ENCODE peak calls at places on chromosomes 11 and 22, in nine cellular contexts. M is dorsolateral prefrontal cortex; N is CD4-positive, alpha-beta T cell; R is coronary artery; Y is thyroid gland; G is Panc1; K is heart left ventricle; X is cardiac muscle cell; U is colonic mucosa. A is an unnamed sample.

GRCh38 chr11:79397252-79397651 is 43.6 kb downstream of the TENM4 start:
- DNase-seq in M (no peak), N (no peak), R (no peak), Y (no peak), G (no peak), K (no peak), X (no peak), U (no peak), A (no peak)

GRCh38 chr11:121352301-121352891 is 59.8 kb downstream of the SC5D start:
- DNase-seq in M (peak), N (no peak), R (no peak), Y (peak), G (no peak), K (no peak), X (no peak), U (no peak), A (peak)

GRCh38 chr11:102267602-102268001 is 49.7 kb upstream of the BIRC3 start:
- DNase-seq in M (no peak), N (no peak), R (no peak), Y (no peak), G (no peak), K (no peak), X (no peak), U (peak), A (no peak)

GRCh38 chr11:68370211-68371111 is 58.1 kb downstream of the LRP5 start:
- DNase-seq in M (no peak), N (no peak), R (peak), Y (peak), G (no peak), K (no peak), X (peak), U (no peak), A (no peak)

GRCh38 chr11:12884751-12885318 is 124.3 kb upstream of the RASSF10 start:
- DNase-seq in M (no peak), N (no peak), R (no peak), Y (no peak), G (no peak), K (no peak), X (no peak), U (no peak), A (no peak)

GRCh38 chr11:829116-829945 is 1.6 kb downstream of the CRACR2B start:
- DNase-seq in M (no peak), N (no peak), R (no peak), Y (no peak), G (no peak), K (peak), X (no peak), U (peak), A (no peak)

GRCh38 chr22:36613958-36614357 is 85.0 kb upstream of the EIF3D start:
- DNase-seq in M (no peak), N (no peak), R (no peak), Y (no peak), G (no peak), K (no peak), X (peak), U (no peak), A (no peak)

GRCh38 chr11:70823771-70824170 is 425.4 kb downstream of the CTTN start:
- DNase-seq in M (no peak), N (no peak), R (no peak), Y (no peak), G (no peak), K (no peak), X (no peak), U (no peak), A (no peak)

GRCh38 chr11:60899021-60899936 is 7.1 kb downstream of the PRPF19 start:
- DNase-seq in M (no peak), N (no peak), R (no peak), Y (peak), G (peak), K (no peak), X (peak), U (peak), A (no peak)

GRCh38 chr22:39960791-39961746 is 872 bp downstream of the TMA7B start:
- DNase-seq in M (no peak), N (no peak), R (no peak), Y (no peak), G (no peak), K (no peak), X (no peak), U (no peak), A (no peak)

GRCh38 chr11:9506489-9507343 is 45.9 kb downstream of the ZNF143 start:
- DNase-seq in M (peak), N (peak), R (no peak), Y (peak), G (peak), K (peak), X (peak), U (peak), A (peak)

GRCh38 chr11:16028406-16028805 is 327.9 kb downstream of the SOX6 start:
- DNase-seq in M (no peak), N (no peak), R (no peak), Y (no peak), G (no peak), K (no peak), X (no peak), U (no peak), A (no peak)
- H3K27ac ChIP-seq in M (no peak), N (no peak), R (no peak), Y (no peak), G (no peak), K (no peak), X (no peak), U (no peak), A (no peak)

GRCh38 chr11:87439981-87440760 is 402.4 kb downstream of the TMEM135 start:
- DNase-seq in M (no peak), N (no peak), R (no peak), Y (no peak), G (no peak), K (no peak), X (no peak), U (no peak), A (no peak)
- H3K27ac ChIP-seq in M (no peak), N (no peak), R (no peak), Y (no peak), G (no peak), K (no peak), X (no peak), U (no peak), A (no peak)

GRCh38 chr11:64844330-64845124 is at the start of gene CDC42BPG:
- DNase-seq in M (no peak), N (peak), R (no peak), Y (peak), G (no peak), K (peak), X (peak), U (peak), A (no peak)
- H3K27ac ChIP-seq in M (peak), N (peak), R (no peak), Y (no peak), G (peak), K (peak), X (no peak), U (peak), A (no peak)

GRCh38 chr22:17096095-17096494 is 11.3 kb downstream of the IL17RA start:
- DNase-seq in M (no peak), N (no peak), R (peak), Y (no peak), G (no peak), K (no peak), X (no peak), U (no peak), A (no peak)
- H3K27ac ChIP-seq in M (no peak), N (no peak), R (no peak), Y (no peak), G (no peak), K (no peak), X (no peak), U (no peak), A (no peak)

DNA sequence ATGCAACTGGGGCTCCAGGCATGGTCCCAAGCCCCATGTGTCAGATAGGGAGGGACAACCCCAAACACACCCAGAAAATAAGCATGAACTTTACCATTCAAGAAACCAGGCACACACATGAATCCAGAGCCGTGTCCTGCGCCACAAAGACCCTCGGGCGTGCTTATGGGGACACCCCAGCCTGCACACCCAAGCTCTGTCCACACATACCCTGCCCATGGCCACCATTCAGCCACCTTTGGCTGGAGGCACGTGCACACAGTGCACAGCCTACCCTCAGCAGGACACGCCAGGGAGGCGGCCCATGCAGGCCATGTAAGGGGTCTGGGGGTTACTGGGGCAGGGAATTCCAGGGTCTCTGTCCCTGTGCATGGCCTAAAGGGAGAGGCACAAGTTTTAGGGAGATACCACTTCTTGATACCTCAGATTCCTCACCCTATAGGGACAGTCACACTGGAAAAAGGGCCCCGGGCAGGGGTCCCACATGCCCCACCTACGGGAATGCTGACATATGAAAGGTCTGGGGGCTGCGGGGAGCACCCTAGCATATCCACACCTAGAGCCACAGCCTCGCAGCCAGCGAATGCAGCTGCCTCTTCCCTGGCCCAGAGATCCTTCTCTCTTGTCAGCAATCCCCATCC is 20.6 kb downstream of the PACSIN2 start:
- DNase-seq in M (no peak), N (no peak), R (no peak), Y (no peak), G (no peak), K (no peak), X (no peak), U (no peak), A (no peak)
- H3K27ac ChIP-seq in M (peak), N (no peak), R (peak), Y (peak), G (peak), K (peak), X (peak), U (peak), A (peak)

GRCh38 chr11:18564149-18564548 is 24.4 kb downstream of the UEVLD start:
- DNase-seq in M (no peak), N (no peak), R (no peak), Y (no peak), G (no peak), K (no peak), X (no peak), U (no peak), A (no peak)

GRCh38 chr11:18563090-18563730 is 25.3 kb downstream of the UEVLD start:
- DNase-seq in M (no peak), N (no peak), R (no peak), Y (no peak), G (no peak), K (no peak), X (no peak), U (no peak), A (no peak)

GRCh38 chr11:18566406-18566805 is 22.1 kb downstream of the UEVLD start:
- DNase-seq in M (no peak), N (no peak), R (no peak), Y (no peak), G (no peak), K (no peak), X (no peak), U (no peak), A (no peak)

GRCh38 chr11:18567081-18567480 is 21.5 kb downstream of the UEVLD start:
- DNase-seq in M (no peak), N (no peak), R (no peak), Y (no peak), G (no peak), K (no peak), X (no peak), U (no peak), A (no peak)
- H3K27ac ChIP-seq in M (no peak), N (no peak), R (no peak), Y (no peak), G (no peak), K (no peak), X (no peak), U (no peak), A (no peak)

GRCh38 chr22:24070553-24070952 is 59.4 kb downstream of the CABIN1 start:
- DNase-seq in M (no peak), N (no peak), R (no peak), Y (no peak), G (no peak), K (no peak), X (no peak), U (no peak), A (no peak)
- H3K27ac ChIP-seq in M (no peak), N (no peak), R (no peak), Y (no peak), G (no peak), K (no peak), X (no peak), U (no peak), A (no peak)

A was measured in substantia nigra.